ENCODE peak calls at places on chromosome 9, in eight cellular contexts. One of them, this sample, is unnamed.

GRCh38 chr9:107749787-107750444 is 260.3 kb upstream of the KLF4 start:
- DNase-seq in activated T-cell treated with anti-CD3 and anti-CD28 coated beads for 1 hour: no peak
- DNase-seq in HT1080: peak; percentile 93
- DNase-seq in mesothelial cell of epicardium: no peak
- DNase-seq in neural progenitor cell: peak; percentile 66
- DNase-seq in hepatic stellate cell: peak; percentile 58
- DNase-seq in KG1: no peak
- DNase-seq in right cardiac atrium: peak; percentile 93
- DNase-seq in this sample: peak; percentile 95

GRCh38 chr9:90162326-90162725 is 480.3 kb downstream of the DIRAS2 start:
- DNase-seq in activated T-cell treated with anti-CD3 and anti-CD28 coated beads for 1 hour: no peak
- DNase-seq in HT1080: no peak
- DNase-seq in mesothelial cell of epicardium: no peak
- DNase-seq in neural progenitor cell: no peak
- DNase-seq in hepatic stellate cell: no peak
- DNase-seq in KG1: no peak
- DNase-seq in right cardiac atrium: no peak
- DNase-seq in this sample: no peak

GRCh38 chr9:129968690-129969485 is 74.1 kb downstream of the FNBP1 start:
- DNase-seq in activated T-cell treated with anti-CD3 and anti-CD28 coated beads for 1 hour: no peak
- DNase-seq in HT1080: peak; percentile 64
- DNase-seq in mesothelial cell of epicardium: no peak
- DNase-seq in neural progenitor cell: no peak
- DNase-seq in hepatic stellate cell: no peak
- DNase-seq in KG1: no peak
- DNase-seq in right cardiac atrium: no peak
- DNase-seq in this sample: peak; percentile 93

GRCh38 chr9:20650750-20651299 is 28.5 kb upstream of the MLLT3 start:
- DNase-seq in activated T-cell treated with anti-CD3 and anti-CD28 coated beads for 1 hour: no peak
- DNase-seq in HT1080: no peak
- DNase-seq in mesothelial cell of epicardium: no peak
- DNase-seq in neural progenitor cell: no peak
- DNase-seq in hepatic stellate cell: no peak
- DNase-seq in KG1: no peak
- DNase-seq in right cardiac atrium: no peak
- DNase-seq in this sample: no peak

GRCh38 chr9:5671711-5672353 is 42.9 kb downstream of the RIC1 start:
- DNase-seq in activated T-cell treated with anti-CD3 and anti-CD28 coated beads for 1 hour: no peak
- DNase-seq in HT1080: no peak
- DNase-seq in mesothelial cell of epicardium: no peak
- DNase-seq in neural progenitor cell: peak; percentile 7
- DNase-seq in hepatic stellate cell: no peak
- DNase-seq in KG1: no peak
- DNase-seq in right cardiac atrium: no peak
- DNase-seq in this sample: no peak

GRCh38 chr9:35406183-35406959 is 83.5 kb upstream of the RUSC2 start:
- DNase-seq in activated T-cell treated with anti-CD3 and anti-CD28 coated beads for 1 hour: peak; percentile 4
- DNase-seq in HT1080: no peak
- DNase-seq in mesothelial cell of epicardium: peak; percentile 73
- DNase-seq in neural progenitor cell: peak; percentile 93
- DNase-seq in hepatic stellate cell: no peak
- DNase-seq in KG1: no peak
- DNase-seq in right cardiac atrium: peak; percentile 82
- DNase-seq in this sample: no peak

GRCh38 chr9:77901771-77902170 is 129.8 kb downstream of the GNAQ start:
- DNase-seq in activated T-cell treated with anti-CD3 and anti-CD28 coated beads for 1 hour: no peak
- DNase-seq in HT1080: no peak
- DNase-seq in mesothelial cell of epicardium: no peak
- DNase-seq in neural progenitor cell: peak; percentile 11
- DNase-seq in hepatic stellate cell: no peak
- DNase-seq in KG1: no peak
- DNase-seq in right cardiac atrium: no peak
- DNase-seq in this sample: no peak

GRCh38 chr9:118104385-118104784 is 400.2 kb downstream of the TLR4 start:
- DNase-seq in activated T-cell treated with anti-CD3 and anti-CD28 coated beads for 1 hour: no peak
- DNase-seq in HT1080: no peak
- DNase-seq in mesothelial cell of epicardium: no peak
- DNase-seq in neural progenitor cell: no peak
- DNase-seq in hepatic stellate cell: no peak
- DNase-seq in KG1: no peak
- DNase-seq in right cardiac atrium: no peak
- DNase-seq in this sample: no peak

GRCh38 chr9:684055-684949 is 157.2 kb upstream of the DMRT1 start:
- DNase-seq in activated T-cell treated with anti-CD3 and anti-CD28 coated beads for 1 hour: no peak
- DNase-seq in HT1080: peak; percentile 81
- DNase-seq in mesothelial cell of epicardium: no peak
- DNase-seq in neural progenitor cell: peak; percentile 83
- DNase-seq in hepatic stellate cell: no peak
- DNase-seq in KG1: no peak
- DNase-seq in right cardiac atrium: no peak
- DNase-seq in this sample: peak; percentile 61

GRCh38 chr9:6153425-6153824 is 62.2 kb upstream of the IL33 start:
- DNase-seq in activated T-cell treated with anti-CD3 and anti-CD28 coated beads for 1 hour: no peak
- DNase-seq in HT1080: peak; percentile 62
- DNase-seq in mesothelial cell of epicardium: no peak
- DNase-seq in neural progenitor cell: no peak
- DNase-seq in hepatic stellate cell: no peak
- DNase-seq in KG1: no peak
- DNase-seq in right cardiac atrium: no peak
- DNase-seq in this sample: peak; percentile 76

GRCh38 chr9:93057024-93057702 is 1.3 kb upstream of the SUSD3 start:
- DNase-seq in activated T-cell treated with anti-CD3 and anti-CD28 coated beads for 1 hour: no peak
- DNase-seq in HT1080: no peak
- DNase-seq in mesothelial cell of epicardium: no peak
- DNase-seq in neural progenitor cell: no peak
- DNase-seq in hepatic stellate cell: no peak
- DNase-seq in KG1: no peak
- DNase-seq in right cardiac atrium: no peak
- DNase-seq in this sample: no peak